ENCODE peak calls at places on chromosomes 7 and 10, in nine cellular contexts. V is tibial nerve; E is Calu3; R is astrocyte; M is CD4-positive, alpha-beta T cell; Z is body of pancreas; F is suprapubic skin; P is HCT116; A is endothelial cell. N is an unnamed sample.

GRCh38 chr10:14698487-14699170 is 76.1 kb downstream of the FAM107B start:
- DNase-seq in P (no peak), V (no peak), R (peak), Z (peak), F (no peak), A (no peak), E (no peak), M (no peak), N (no peak)

GRCh38 chr10:3054816-3055202 is 12.5 kb upstream of the PFKP start:
- DNase-seq in E (no peak), V (no peak), M (no peak), A (no peak), F (no peak), Z (no peak), P (no peak), R (no peak), N (no peak)

GRCh38 chr7:77687747-77688144 is 8.5 kb upstream of the RSBN1L start:
- DNase-seq in A (no peak), E (no peak), Z (no peak), F (no peak), V (no peak), M (no peak), R (no peak), P (no peak), N (no peak)

GRCh38 chr10:71598673-71599072 is 120.9 kb downstream of the C10orf105 start:
- DNase-seq in P (no peak), F (peak), R (no peak), A (no peak), Z (peak), V (peak), M (no peak), E (no peak), N (peak)

GRCh38 chr7:10412426-10413019 is 561.1 kb upstream of the PHF14 start:
- DNase-seq in F (no peak), V (peak), P (peak), A (peak), M (no peak), Z (peak), R (peak), E (peak), N (no peak)

GRCh38 chr7:74092964-74093339 is 9.3 kb downstream of the LIMK1 start:
- DNase-seq in E (no peak), A (no peak), M (no peak), R (no peak), F (peak), V (no peak), P (no peak), Z (peak), N (peak)

GRCh38 chr10:34474060-34474376 is 341.1 kb downstream of the PARD3 start:
- DNase-seq in F (no peak), E (no peak), P (peak), V (no peak), Z (no peak), M (no peak), R (peak), A (no peak), N (no peak)

GRCh38 chr7:106367018-106367420 is 82.2 kb upstream of the NAMPT start:
- DNase-seq in Z (no peak), R (no peak), M (no peak), V (no peak), P (no peak), E (no peak), A (no peak), F (no peak), N (no peak)

GRCh38 chr7:72435366-72435765 is 23.2 kb upstream of the CALN1 start:
- DNase-seq in E (no peak), F (no peak), P (no peak), Z (peak), V (no peak), A (no peak), M (no peak), R (no peak), N (no peak)

GRCh38 chr10:73815719-73816030 is 4.3 kb upstream of the NDST2 start:
- DNase-seq in P (no peak), Z (no peak), A (no peak), R (no peak), F (no peak), M (no peak), E (no peak), V (no peak), N (no peak)

GRCh38 chr7:8310876-8311275 is 48.9 kb upstream of the ICA1 start:
- DNase-seq in M (no peak), V (no peak), A (no peak), R (no peak), P (no peak), E (no peak), Z (no peak), F (no peak), N (no peak)

GRCh38 chr10:79044846-79045245 is 23.9 kb upstream of the ZMIZ1 start:
- DNase-seq in A (no peak), E (no peak), R (no peak), M (no peak), V (no peak), Z (no peak), F (peak), P (no peak), N (no peak)

GRCh38 chr10:123675811-123676210 is 9.7 kb downstream of the GPR26 start:
- DNase-seq in Z (no peak), V (no peak), P (no peak), R (no peak), A (no peak), F (no peak), E (no peak), M (no peak), N (no peak)

GRCh38 chr10:47379445-47379785 is 4.7 kb downstream of the ZNF488 start:
- DNase-seq in V (no peak), M (no peak), E (no peak), F (no peak), P (no peak), R (no peak), Z (no peak), A (no peak), N (no peak)

GRCh38 chr7:107034553-107034952 is 10.0 kb upstream of the PRKAR2B start:
- DNase-seq in R (no peak), E (no peak), Z (no peak), A (no peak), V (no peak), F (no peak), P (no peak), M (no peak), N (no peak)

GRCh38 chr10:1372212-1372611 is 316.0 kb downstream of the WDR37 start:
- DNase-seq in M (no peak), R (no peak), Z (no peak), P (no peak), V (no peak), E (no peak), F (no peak), A (no peak), N (no peak)

GRCh38 chr10:132575320-132576201 is 38.0 kb downstream of the INPP5A start:
- DNase-seq in E (peak), M (no peak), F (peak), P (no peak), R (peak), V (no peak), Z (peak), A (no peak), N (no peak)

GRCh38 chr7:1402110-1402790 is 57.0 kb downstream of the MICALL2 start:
- DNase-seq in Z (no peak), V (no peak), E (no peak), M (no peak), R (no peak), P (no peak), F (no peak), A (no peak), N (no peak)

GRCh38 chr7:1404881-1405548 is 54.3 kb downstream of the MICALL2 start:
- DNase-seq in E (no peak), P (no peak), A (no peak), F (no peak), M (no peak), V (no peak), R (no peak), Z (no peak), N (no peak)

GRCh38 chr7:1402791-1403755 is 56.2 kb downstream of the MICALL2 start:
- DNase-seq in Z (no peak), V (no peak), F (no peak), P (no peak), M (no peak), R (no peak), E (no peak), A (no peak), N (no peak)

GRCh38 chr7:1401011-1401410 is 58.3 kb downstream of the MICALL2 start:
- DNase-seq in V (no peak), M (no peak), F (no peak), E (peak), P (peak), Z (no peak), A (no peak), R (no peak), N (no peak)

DNA sequence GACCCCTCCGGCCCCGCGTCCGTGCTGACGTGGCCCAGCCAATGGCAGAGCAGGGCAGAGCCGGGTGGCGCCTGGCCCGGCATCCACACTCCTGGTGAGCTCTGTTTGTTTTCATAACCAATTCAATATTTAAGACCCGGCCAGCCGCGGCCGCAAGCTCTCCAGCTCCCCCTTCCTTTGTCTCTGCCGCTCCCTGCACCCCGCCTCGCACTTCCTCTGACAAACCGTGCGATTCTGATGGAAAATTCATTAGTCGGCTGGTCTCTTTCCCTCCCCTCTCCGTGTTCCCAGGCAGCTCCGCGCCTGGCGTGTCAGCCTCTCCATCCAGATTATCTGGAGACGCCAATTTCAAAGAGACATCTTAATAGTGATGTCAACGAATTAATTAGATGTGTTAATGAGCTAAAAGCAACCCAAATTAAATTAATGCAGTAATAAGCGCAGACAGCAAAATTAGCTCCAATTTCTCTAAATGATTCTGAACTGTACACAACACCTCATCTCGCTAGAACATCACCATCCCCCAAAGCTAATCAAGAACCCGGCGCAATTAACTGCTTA is 55.3 kb downstream of the MICALL2 start:
- DNase-seq in Z (no peak), V (no peak), F (no peak), R (peak), A (no peak), P (no peak), M (no peak), E (peak), N (no peak)
- TF ChIP-seq CTCF in Z (no peak), V (no peak), F (no peak), R (no peak), A (no peak), P (no peak), M (no peak), E (no peak), N (no peak)

GRCh38 chr10:37434091-37434490 is 308.7 kb downstream of the ANKRD30A start:
- DNase-seq in M (no peak), A (no peak), R (no peak), P (no peak), F (no peak), V (no peak), E (no peak), Z (no peak), N (no peak)
- TF ChIP-seq CTCF in M (no peak), A (no peak), R (no peak), P (no peak), F (no peak), V (peak), E (no peak), Z (peak), N (no peak)

GRCh38 chr10:131155903-131156285 is 155.6 kb downstream of the TCERG1L start:
- DNase-seq in A (no peak), M (no peak), Z (no peak), E (no peak), R (no peak), P (no peak), F (no peak), V (no peak), N (no peak)
- TF ChIP-seq CTCF in A (no peak), M (no peak), Z (no peak), E (no peak), R (no peak), P (no peak), F (no peak), V (no peak), N (no peak)

GRCh38 chr10:104254493-104255243 is at the start of gene GSTO1:
- DNase-seq in V (peak), M (peak), R (peak), P (peak), Z (peak), A (peak), E (peak), F (peak), N (peak)
- TF ChIP-seq CTCF in V (no peak), M (no peak), R (no peak), P (no peak), Z (peak), A (no peak), E (no peak), F (no peak), N (no peak)

GRCh38 chr7:130853503-130854279 is 119.7 kb upstream of the KLF14 start:
- DNase-seq in V (no peak), A (no peak), P (peak), E (peak), F (no peak), Z (no peak), R (peak), M (no peak), N (no peak)
- TF ChIP-seq CTCF in V (no peak), A (no peak), P (peak), E (no peak), F (no peak), Z (no peak), R (no peak), M (no peak), N (no peak)

N was measured in transverse colon.